ENCODE peak calls at places on chromosomes 4 and X, in five cellular contexts. One of them, this sample, is unnamed.

GRCh38 chr4:179307297-179308136 is 1865.3 kb upstream of the AGA start:
- DNase-seq in K562: peak
- DNase-seq in A549: peak
- DNase-seq in GM12878: peak
- DNase-seq in HCT116: peak
- DNase-seq in this sample: no peak

GRCh38 chrX:4690516-4690915 is 977.1 kb upstream of the PRKX start:
- DNase-seq in K562: no peak
- DNase-seq in A549: no peak
- DNase-seq in GM12878: no peak
- DNase-seq in HCT116: no peak
- DNase-seq in this sample: no peak

GRCh38 chr4:37873383-37873782 is 17.5 kb upstream of the TBC1D1 start:
- DNase-seq in K562: no peak
- DNase-seq in A549: peak
- DNase-seq in GM12878: no peak
- DNase-seq in HCT116: no peak
- DNase-seq in this sample: no peak

GRCh38 chrX:125003746-125004446 is 315.8 kb upstream of the TEX13C start:
- DNase-seq in K562: no peak
- DNase-seq in A549: no peak
- DNase-seq in GM12878: no peak
- DNase-seq in HCT116: no peak
- DNase-seq in this sample: no peak

GRCh38 chrX:153571159-153571908 is 27.6 kb downstream of the CCNQ start:
- DNase-seq in K562: no peak
- DNase-seq in A549: no peak
- DNase-seq in GM12878: no peak
- DNase-seq in HCT116: no peak
- DNase-seq in this sample: no peak

GRCh38 chr4:123488916-123489315 is 92.3 kb downstream of the SPRY1 start:
- DNase-seq in K562: no peak
- DNase-seq in A549: peak
- DNase-seq in GM12878: peak
- DNase-seq in HCT116: peak
- DNase-seq in this sample: no peak

GRCh38 chrX:63656871-63657580 is 128.0 kb downstream of the ARHGEF9 start:
- DNase-seq in K562: no peak
- DNase-seq in A549: no peak
- DNase-seq in GM12878: no peak
- DNase-seq in HCT116: no peak
- DNase-seq in this sample: no peak

GRCh38 chrX:155747520-155747919 is 133.6 kb upstream of the VAMP7 start:
- DNase-seq in K562: no peak
- DNase-seq in A549: no peak
- DNase-seq in GM12878: no peak
- DNase-seq in HCT116: no peak
- DNase-seq in this sample: peak

GRCh38 chr4:125283702-125284279 is 31.0 kb upstream of the FAT4 start:
- DNase-seq in K562: peak
- DNase-seq in A549: peak
- DNase-seq in GM12878: no peak
- DNase-seq in HCT116: peak
- DNase-seq in this sample: no peak

GRCh38 chr4:176538217-176538925 is 218.6 kb downstream of the SPCS3 start:
- DNase-seq in K562: no peak
- DNase-seq in A549: peak
- DNase-seq in GM12878: no peak
- DNase-seq in HCT116: no peak
- DNase-seq in this sample: no peak

GRCh38 chr4:56055027-56055976 is 106.6 kb downstream of the CEP135 start:
- DNase-seq in K562: no peak
- DNase-seq in A549: no peak
- DNase-seq in GM12878: no peak
- DNase-seq in HCT116: no peak
- DNase-seq in this sample: no peak

GRCh38 chr4:151651496-151651895 is 109.3 kb downstream of the GATB start:
- DNase-seq in K562: no peak
- DNase-seq in A549: no peak
- DNase-seq in GM12878: no peak
- DNase-seq in HCT116: no peak
- DNase-seq in this sample: no peak

GRCh38 chr4:87803421-87803820 is 4.1 kb downstream of the IBSP start:
- DNase-seq in K562: no peak
- DNase-seq in A549: no peak
- DNase-seq in GM12878: no peak
- DNase-seq in HCT116: no peak
- DNase-seq in this sample: no peak

GRCh38 chrX:16458208-16458607 is 191.8 kb upstream of the S100G start:
- DNase-seq in K562: no peak
- DNase-seq in A549: no peak
- DNase-seq in GM12878: no peak
- DNase-seq in HCT116: no peak
- DNase-seq in this sample: no peak

GRCh38 chr4:76199664-76200211 is 13.9 kb downstream of the SCARB2 start:
- DNase-seq in K562: no peak
- DNase-seq in A549: no peak
- DNase-seq in GM12878: peak
- DNase-seq in HCT116: no peak
- DNase-seq in this sample: no peak

GRCh38 chr4:39539026-39539690 is 11.9 kb upstream of the UGDH start:
- DNase-seq in K562: no peak
- DNase-seq in A549: peak
- DNase-seq in GM12878: no peak
- DNase-seq in HCT116: no peak
- DNase-seq in this sample: no peak

GRCh38 chr4:70765368-70765767 is 43.6 kb downstream of the RUFY3 start:
- DNase-seq in K562: no peak
- DNase-seq in A549: no peak
- DNase-seq in GM12878: no peak
- DNase-seq in HCT116: no peak
- DNase-seq in this sample: no peak

GRCh38 chrX:43589735-43590515 is 66.2 kb upstream of the MAOA start:
- DNase-seq in K562: no peak
- DNase-seq in A549: no peak
- DNase-seq in GM12878: no peak
- DNase-seq in HCT116: no peak
- DNase-seq in this sample: no peak

GRCh38 chr4:182653596-182653995 is 263.6 kb downstream of the DCTD start:
- DNase-seq in K562: no peak
- DNase-seq in A549: no peak
- DNase-seq in GM12878: no peak
- DNase-seq in HCT116: no peak
- DNase-seq in this sample: no peak

GRCh38 chr4:82678046-82678445 is 116.3 kb upstream of the TMEM150C start:
- DNase-seq in K562: no peak
- DNase-seq in A549: no peak
- DNase-seq in GM12878: no peak
- DNase-seq in HCT116: no peak
- DNase-seq in this sample: no peak

GRCh38 chr4:168848112-168848511 is 161.9 kb downstream of the CBR4 start:
- DNase-seq in K562: no peak
- DNase-seq in A549: no peak
- DNase-seq in GM12878: no peak
- DNase-seq in HCT116: no peak
- DNase-seq in this sample: no peak

GRCh38 chr4:48687313-48687712 is 92.8 kb downstream of the FRYL start:
- DNase-seq in K562: peak
- DNase-seq in A549: no peak
- DNase-seq in GM12878: no peak
- DNase-seq in HCT116: no peak
- DNase-seq in this sample: no peak

GRCh38 chr4:48686369-48686768 is 93.7 kb downstream of the FRYL start:
- DNase-seq in K562: no peak
- DNase-seq in A549: no peak
- DNase-seq in GM12878: no peak
- DNase-seq in HCT116: no peak
- DNase-seq in this sample: no peak

GRCh38 chr4:48683784-48684666 is 96.1 kb downstream of the FRYL start:
- DNase-seq in K562: peak
- DNase-seq in A549: no peak
- DNase-seq in GM12878: no peak
- DNase-seq in HCT116: no peak
- DNase-seq in this sample: no peak

GRCh38 chr4:48680848-48681568 is 99.1 kb downstream of the FRYL start:
- DNase-seq in K562: peak
- DNase-seq in A549: no peak
- DNase-seq in GM12878: no peak
- DNase-seq in HCT116: no peak
- DNase-seq in this sample: no peak

GRCh38 chr4:48681856-48682255 is 98.2 kb downstream of the FRYL start:
- DNase-seq in K562: no peak
- DNase-seq in A549: peak
- DNase-seq in GM12878: peak
- DNase-seq in HCT116: no peak
- DNase-seq in this sample: no peak
- TF ChIP-seq CTCF in K562: peak
- TF ChIP-seq CTCF in A549: peak
- TF ChIP-seq CTCF in GM12878: peak
- TF ChIP-seq CTCF in HCT116: peak
- TF ChIP-seq CTCF in this sample: peak

GRCh38 chr4:98245226-98245625 is 16.0 kb upstream of the RAP1GDS1 start:
- DNase-seq in K562: no peak
- DNase-seq in A549: no peak
- DNase-seq in GM12878: no peak
- DNase-seq in HCT116: no peak
- DNase-seq in this sample: no peak
- TF ChIP-seq POLR2A in K562: no peak
- TF ChIP-seq POLR2A in A549: no peak
- TF ChIP-seq POLR2A in GM12878: no peak
- TF ChIP-seq POLR2A in HCT116: no peak
- TF ChIP-seq POLR2A in this sample: no peak

GRCh38 chr4:184821242-184821641 is 4.5 kb downstream of the ACSL1 start:
- DNase-seq in K562: no peak
- DNase-seq in A549: no peak
- DNase-seq in GM12878: no peak
- DNase-seq in HCT116: no peak
- DNase-seq in this sample: no peak
- H3K4me3 ChIP-seq in K562: no peak
- H3K4me3 ChIP-seq in A549: no peak
- H3K4me3 ChIP-seq in GM12878: peak
- H3K4me3 ChIP-seq in HCT116: no peak
- H3K4me3 ChIP-seq in this sample: no peak

GRCh38 chrX:114580336-114580735 is 3.5 kb upstream of the HTR2C start:
- DNase-seq in K562: no peak
- DNase-seq in A549: peak
- DNase-seq in GM12878: no peak
- DNase-seq in HCT116: no peak
- DNase-seq in this sample: no peak
- TF ChIP-seq CTCF in K562: no peak
- TF ChIP-seq CTCF in A549: no peak
- TF ChIP-seq CTCF in GM12878: no peak
- TF ChIP-seq CTCF in HCT116: peak
- TF ChIP-seq CTCF in this sample: peak

DNA sequence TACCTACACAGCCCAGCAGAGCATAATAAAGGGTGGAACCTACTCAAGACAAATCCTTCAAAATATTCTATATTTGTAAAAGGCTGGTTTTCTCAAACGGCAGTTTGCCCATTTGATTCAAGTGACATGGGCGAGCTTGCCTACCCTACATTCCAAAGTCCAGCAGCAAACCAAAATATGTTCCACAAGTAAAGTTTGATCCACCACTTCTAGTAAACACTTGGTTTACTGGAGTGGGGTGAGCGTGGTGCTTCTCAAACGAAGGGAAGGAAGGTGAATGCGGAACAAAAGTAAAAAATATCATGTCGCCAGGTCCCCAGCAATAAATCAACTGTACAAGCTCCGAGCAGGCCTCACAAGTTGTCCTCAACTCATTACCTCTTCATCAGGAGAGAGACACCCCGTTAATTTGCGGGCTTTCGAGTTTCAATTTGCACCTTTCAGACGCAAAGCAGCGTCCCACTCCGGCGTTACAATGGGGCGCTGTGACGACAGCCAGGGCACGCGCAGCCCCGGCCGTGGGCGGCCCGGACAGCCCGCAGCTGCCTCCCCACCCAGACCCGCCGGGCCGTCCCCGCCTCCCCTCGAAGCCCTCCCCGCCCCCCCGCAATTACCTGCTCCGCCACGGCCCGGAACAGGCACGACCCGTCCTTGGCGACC is 1.1 kb downstream of the OTUD4 start:
- DNase-seq in K562: peak
- DNase-seq in A549: peak
- DNase-seq in GM12878: peak
- DNase-seq in HCT116: peak
- DNase-seq in this sample: peak
- TF ChIP-seq POLR2A in K562: peak
- TF ChIP-seq POLR2A in A549: no peak
- TF ChIP-seq POLR2A in GM12878: peak
- TF ChIP-seq POLR2A in HCT116: no peak
- TF ChIP-seq POLR2A in this sample: no peak

GRCh38 chr4:94757192-94758140 is at the start of gene BMPR1B:
- DNase-seq in K562: no peak
- DNase-seq in A549: peak
- DNase-seq in GM12878: no peak
- DNase-seq in HCT116: no peak
- DNase-seq in this sample: peak
- H3K4me3 ChIP-seq in K562: no peak
- H3K4me3 ChIP-seq in A549: peak
- H3K4me3 ChIP-seq in GM12878: no peak
- H3K4me3 ChIP-seq in HCT116: no peak
- H3K4me3 ChIP-seq in this sample: peak

This sample was measured in heart left ventricle.